ENCODE peak calls at places on chromosome 9, in nine cellular contexts. One of them, this sample, is unnamed.

GRCh38 chr9:133950916-133951231 is 41.2 kb downstream of the VAV2 start:
- DNase-seq in HFF-Myc: no peak
- DNase-seq in Karpas-422: no peak
- DNase-seq in fibroblast of the aortic adventitia: no peak
- DNase-seq in sigmoid colon: no peak
- DNase-seq in skeletal muscle cell: no peak
- DNase-seq in PC-3: no peak
- DNase-seq in GM12865: no peak
- DNase-seq in Peyer's patch: no peak
- DNase-seq in this sample: no peak

GRCh38 chr9:117546894-117547293 is 132.0 kb upstream of the ASTN2 start:
- DNase-seq in HFF-Myc: no peak
- DNase-seq in Karpas-422: no peak
- DNase-seq in fibroblast of the aortic adventitia: no peak
- DNase-seq in sigmoid colon: no peak
- DNase-seq in skeletal muscle cell: no peak
- DNase-seq in PC-3: no peak
- DNase-seq in GM12865: peak
- DNase-seq in Peyer's patch: peak
- DNase-seq in this sample: no peak

GRCh38 chr9:126495411-126496180 is 118.1 kb upstream of the LMX1B start:
- DNase-seq in HFF-Myc: no peak
- DNase-seq in Karpas-422: no peak
- DNase-seq in fibroblast of the aortic adventitia: no peak
- DNase-seq in sigmoid colon: no peak
- DNase-seq in skeletal muscle cell: no peak
- DNase-seq in PC-3: no peak
- DNase-seq in GM12865: no peak
- DNase-seq in Peyer's patch: no peak
- DNase-seq in this sample: peak

GRCh38 chr9:114880276-114880891 is 50.0 kb downstream of the TNFSF8 start:
- DNase-seq in HFF-Myc: no peak
- DNase-seq in Karpas-422: no peak
- DNase-seq in fibroblast of the aortic adventitia: no peak
- DNase-seq in sigmoid colon: no peak
- DNase-seq in skeletal muscle cell: no peak
- DNase-seq in PC-3: no peak
- DNase-seq in GM12865: no peak
- DNase-seq in Peyer's patch: no peak
- DNase-seq in this sample: no peak

GRCh38 chr9:107214915-107215314 is 68.2 kb upstream of the RAD23B start:
- DNase-seq in HFF-Myc: no peak
- DNase-seq in Karpas-422: peak
- DNase-seq in fibroblast of the aortic adventitia: peak
- DNase-seq in sigmoid colon: no peak
- DNase-seq in skeletal muscle cell: no peak
- DNase-seq in PC-3: peak
- DNase-seq in GM12865: no peak
- DNase-seq in Peyer's patch: no peak
- DNase-seq in this sample: no peak

GRCh38 chr9:35840901-35841900 is 12.2 kb downstream of the TMEM8B start:
- DNase-seq in HFF-Myc: no peak
- DNase-seq in Karpas-422: no peak
- DNase-seq in fibroblast of the aortic adventitia: no peak
- DNase-seq in sigmoid colon: peak
- DNase-seq in skeletal muscle cell: no peak
- DNase-seq in PC-3: no peak
- DNase-seq in GM12865: no peak
- DNase-seq in Peyer's patch: no peak
- DNase-seq in this sample: no peak

GRCh38 chr9:89770779-89771178 is 166.0 kb downstream of the GADD45G start:
- DNase-seq in HFF-Myc: no peak
- DNase-seq in Karpas-422: no peak
- DNase-seq in fibroblast of the aortic adventitia: no peak
- DNase-seq in sigmoid colon: no peak
- DNase-seq in skeletal muscle cell: no peak
- DNase-seq in PC-3: no peak
- DNase-seq in GM12865: no peak
- DNase-seq in Peyer's patch: no peak
- DNase-seq in this sample: no peak

GRCh38 chr9:126508171-126508591 is 105.5 kb upstream of the LMX1B start:
- DNase-seq in HFF-Myc: no peak
- DNase-seq in Karpas-422: no peak
- DNase-seq in fibroblast of the aortic adventitia: no peak
- DNase-seq in sigmoid colon: peak
- DNase-seq in skeletal muscle cell: no peak
- DNase-seq in PC-3: no peak
- DNase-seq in GM12865: no peak
- DNase-seq in Peyer's patch: peak
- DNase-seq in this sample: peak

GRCh38 chr9:94973491-94973941 is 247.0 kb downstream of the AOPEP start:
- DNase-seq in HFF-Myc: no peak
- DNase-seq in Karpas-422: no peak
- DNase-seq in fibroblast of the aortic adventitia: peak
- DNase-seq in sigmoid colon: no peak
- DNase-seq in skeletal muscle cell: no peak
- DNase-seq in PC-3: no peak
- DNase-seq in GM12865: no peak
- DNase-seq in Peyer's patch: no peak
- DNase-seq in this sample: no peak

GRCh38 chr9:38068866-38069628 is at the start of gene SHB:
- DNase-seq in HFF-Myc: no peak
- DNase-seq in Karpas-422: peak
- DNase-seq in fibroblast of the aortic adventitia: peak
- DNase-seq in sigmoid colon: peak
- DNase-seq in skeletal muscle cell: no peak
- DNase-seq in PC-3: peak
- DNase-seq in GM12865: peak
- DNase-seq in Peyer's patch: peak
- DNase-seq in this sample: peak

GRCh38 chr9:74887981-74888370 is 255 bp upstream of the TRPM6 start:
- DNase-seq in HFF-Myc: no peak
- DNase-seq in Karpas-422: no peak
- DNase-seq in fibroblast of the aortic adventitia: no peak
- DNase-seq in sigmoid colon: no peak
- DNase-seq in skeletal muscle cell: no peak
- DNase-seq in PC-3: no peak
- DNase-seq in GM12865: no peak
- DNase-seq in Peyer's patch: no peak
- DNase-seq in this sample: no peak
- H3K4me3 ChIP-seq in HFF-Myc: no peak
- H3K4me3 ChIP-seq in Karpas-422: no peak
- H3K4me3 ChIP-seq in fibroblast of the aortic adventitia: no peak
- H3K4me3 ChIP-seq in sigmoid colon: no peak
- H3K4me3 ChIP-seq in skeletal muscle cell: no peak
- H3K4me3 ChIP-seq in PC-3: peak
- H3K4me3 ChIP-seq in GM12865: no peak
- H3K4me3 ChIP-seq in Peyer's patch: peak
- H3K4me3 ChIP-seq in this sample: peak

DNA sequence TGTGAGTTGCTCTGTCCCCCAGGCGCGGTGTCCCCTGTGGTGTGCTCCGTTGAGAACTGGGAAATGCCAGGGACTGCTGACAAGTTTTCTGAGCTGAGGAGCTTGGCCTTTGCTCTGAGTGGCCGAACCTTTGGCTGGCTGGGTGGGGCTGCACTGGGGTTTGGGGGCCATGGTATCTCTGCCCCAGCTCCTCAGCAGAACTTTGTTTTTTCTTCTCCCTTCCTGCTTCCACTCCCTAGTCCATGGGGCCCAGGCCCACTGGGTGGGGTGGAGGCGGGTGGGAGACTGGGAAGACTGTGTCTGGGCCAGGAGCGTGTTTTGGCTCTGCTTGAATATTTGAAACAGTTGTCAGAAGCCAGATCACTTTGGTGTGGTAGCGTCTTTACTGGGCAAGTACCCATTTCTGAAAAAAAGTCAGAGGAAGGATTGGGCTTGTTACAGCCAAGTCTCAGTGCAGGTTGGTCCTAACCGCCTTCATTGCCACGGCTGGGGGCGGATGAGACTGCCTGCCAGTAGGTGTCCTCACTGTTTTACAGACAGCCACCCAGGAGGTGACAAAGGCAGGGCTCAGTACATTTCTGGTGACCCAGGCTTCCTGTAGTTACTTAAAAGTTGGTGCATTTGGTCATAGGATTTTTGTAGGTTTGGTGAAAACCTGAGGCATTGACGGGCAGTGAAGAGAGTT is 92.7 kb downstream of the DAB2IP start:
- DNase-seq in HFF-Myc: no peak
- DNase-seq in Karpas-422: peak
- DNase-seq in fibroblast of the aortic adventitia: peak
- DNase-seq in sigmoid colon: peak
- DNase-seq in skeletal muscle cell: no peak
- DNase-seq in PC-3: peak
- DNase-seq in GM12865: peak
- DNase-seq in Peyer's patch: peak
- DNase-seq in this sample: no peak
- H3K4me3 ChIP-seq in HFF-Myc: peak
- H3K4me3 ChIP-seq in Karpas-422: no peak
- H3K4me3 ChIP-seq in fibroblast of the aortic adventitia: peak
- H3K4me3 ChIP-seq in sigmoid colon: peak
- H3K4me3 ChIP-seq in skeletal muscle cell: peak
- H3K4me3 ChIP-seq in PC-3: peak
- H3K4me3 ChIP-seq in GM12865: no peak
- H3K4me3 ChIP-seq in Peyer's patch: peak
- H3K4me3 ChIP-seq in this sample: peak

GRCh38 chr9:119280740-119281485 is 88.3 kb downstream of the BRINP1 start:
- DNase-seq in HFF-Myc: no peak
- DNase-seq in Karpas-422: no peak
- DNase-seq in fibroblast of the aortic adventitia: no peak
- DNase-seq in sigmoid colon: no peak
- DNase-seq in skeletal muscle cell: no peak
- DNase-seq in PC-3: no peak
- DNase-seq in GM12865: peak
- DNase-seq in Peyer's patch: no peak
- DNase-seq in this sample: no peak

GRCh38 chr9:119283118-119283794 is 86.0 kb downstream of the BRINP1 start:
- DNase-seq in HFF-Myc: no peak
- DNase-seq in Karpas-422: no peak
- DNase-seq in fibroblast of the aortic adventitia: no peak
- DNase-seq in sigmoid colon: no peak
- DNase-seq in skeletal muscle cell: no peak
- DNase-seq in PC-3: no peak
- DNase-seq in GM12865: no peak
- DNase-seq in Peyer's patch: no peak
- DNase-seq in this sample: no peak

GRCh38 chr9:119284587-119285337 is 84.5 kb downstream of the BRINP1 start:
- DNase-seq in HFF-Myc: no peak
- DNase-seq in Karpas-422: no peak
- DNase-seq in fibroblast of the aortic adventitia: peak
- DNase-seq in sigmoid colon: no peak
- DNase-seq in skeletal muscle cell: no peak
- DNase-seq in PC-3: no peak
- DNase-seq in GM12865: no peak
- DNase-seq in Peyer's patch: no peak
- DNase-seq in this sample: no peak

GRCh38 chr9:119284118-119284517 is 85.1 kb downstream of the BRINP1 start:
- DNase-seq in HFF-Myc: no peak
- DNase-seq in Karpas-422: peak
- DNase-seq in fibroblast of the aortic adventitia: no peak
- DNase-seq in sigmoid colon: no peak
- DNase-seq in skeletal muscle cell: no peak
- DNase-seq in PC-3: no peak
- DNase-seq in GM12865: peak
- DNase-seq in Peyer's patch: no peak
- DNase-seq in this sample: no peak

DNA sequence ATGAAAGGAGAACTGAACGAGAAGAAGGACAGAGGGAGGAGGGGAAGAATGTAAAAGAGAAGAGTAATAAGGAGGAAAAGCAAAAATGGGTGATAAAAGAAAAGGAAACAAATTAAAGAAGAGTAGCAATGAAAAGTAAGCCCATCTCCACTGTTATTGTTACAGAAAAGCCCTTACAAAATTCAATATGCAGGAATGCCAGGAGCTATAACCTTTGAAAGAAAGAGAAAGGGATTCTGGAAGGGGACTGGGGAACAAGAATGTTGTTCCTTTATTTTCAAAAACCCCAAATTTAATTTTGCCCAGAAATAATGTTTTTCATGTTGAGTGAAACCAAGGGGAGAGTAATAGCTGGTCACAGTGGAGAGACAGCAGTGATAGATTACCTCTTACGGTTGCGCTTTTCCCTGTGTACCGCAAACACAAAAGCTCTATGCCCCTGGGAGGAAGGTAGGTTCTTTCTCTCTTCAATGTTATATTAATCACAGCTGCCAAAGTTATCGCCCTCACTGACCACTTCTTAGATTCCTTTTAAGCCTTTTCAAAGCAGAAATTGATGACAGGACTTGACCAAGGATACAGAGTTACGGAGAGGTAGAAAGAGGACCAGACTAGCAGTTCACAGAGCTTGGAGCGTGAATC is 86.6 kb downstream of the BRINP1 start:
- DNase-seq in HFF-Myc: no peak
- DNase-seq in Karpas-422: no peak
- DNase-seq in fibroblast of the aortic adventitia: no peak
- DNase-seq in sigmoid colon: no peak
- DNase-seq in skeletal muscle cell: no peak
- DNase-seq in PC-3: no peak
- DNase-seq in GM12865: no peak
- DNase-seq in Peyer's patch: no peak
- DNase-seq in this sample: no peak
- H3K4me3 ChIP-seq in HFF-Myc: no peak
- H3K4me3 ChIP-seq in Karpas-422: no peak
- H3K4me3 ChIP-seq in fibroblast of the aortic adventitia: no peak
- H3K4me3 ChIP-seq in sigmoid colon: no peak
- H3K4me3 ChIP-seq in skeletal muscle cell: no peak
- H3K4me3 ChIP-seq in PC-3: no peak
- H3K4me3 ChIP-seq in GM12865: no peak
- H3K4me3 ChIP-seq in Peyer's patch: no peak
- H3K4me3 ChIP-seq in this sample: no peak

DNA sequence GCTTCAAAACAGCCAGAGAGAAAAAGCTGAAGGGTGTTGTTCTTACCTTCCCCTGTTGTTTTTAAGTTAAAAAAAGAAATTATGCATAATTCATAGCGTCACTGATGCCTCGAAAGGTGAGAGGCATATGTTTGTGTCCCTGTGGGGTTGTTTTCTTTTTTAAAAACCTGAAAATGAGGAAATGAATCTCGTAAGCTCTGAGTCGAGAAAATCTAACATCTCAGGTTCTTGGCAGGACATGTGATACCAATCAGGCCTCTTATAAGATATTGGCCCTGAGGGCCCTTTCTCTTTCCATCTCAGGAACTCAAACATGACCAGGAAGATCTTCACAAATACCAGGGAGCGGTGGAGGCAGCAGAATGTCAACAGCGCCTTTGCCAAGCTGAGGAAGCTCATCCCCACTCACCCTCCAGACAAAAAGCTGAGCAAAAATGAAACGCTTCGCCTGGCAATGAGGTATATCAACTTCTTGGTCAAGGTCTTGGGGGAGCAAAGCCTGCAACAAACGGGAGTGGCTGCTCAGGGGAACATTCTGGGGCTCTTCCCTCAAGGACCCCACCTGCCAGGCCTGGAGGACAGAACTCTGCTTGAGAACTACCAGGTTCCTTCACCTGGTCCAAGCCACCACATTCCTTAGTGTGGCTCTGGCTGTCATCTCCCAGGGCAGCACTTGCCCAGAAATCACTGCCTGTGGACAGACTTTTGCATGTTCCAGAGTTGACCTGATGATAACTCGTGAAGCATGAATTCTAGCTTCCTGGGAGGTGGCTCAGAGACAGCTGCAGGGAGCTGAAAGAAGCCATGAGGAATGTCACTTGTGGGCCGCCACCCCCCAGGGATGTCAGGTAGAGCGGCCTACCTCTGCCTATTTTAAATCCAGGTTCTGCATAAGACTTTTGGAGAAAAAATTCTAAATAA is at the start of gene TAL2:
- DNase-seq in HFF-Myc: no peak
- DNase-seq in Karpas-422: peak
- DNase-seq in fibroblast of the aortic adventitia: no peak
- DNase-seq in sigmoid colon: no peak
- DNase-seq in skeletal muscle cell: no peak
- DNase-seq in PC-3: no peak
- DNase-seq in GM12865: peak
- DNase-seq in Peyer's patch: no peak
- DNase-seq in this sample: no peak
- H3K4me3 ChIP-seq in HFF-Myc: no peak
- H3K4me3 ChIP-seq in Karpas-422: peak
- H3K4me3 ChIP-seq in fibroblast of the aortic adventitia: no peak
- H3K4me3 ChIP-seq in sigmoid colon: no peak
- H3K4me3 ChIP-seq in skeletal muscle cell: no peak
- H3K4me3 ChIP-seq in PC-3: no peak
- H3K4me3 ChIP-seq in GM12865: no peak
- H3K4me3 ChIP-seq in Peyer's patch: no peak
- H3K4me3 ChIP-seq in this sample: no peak